ENCODE peak calls at places on chromosomes 13 and 19, in nine cellular contexts. One of them, this sample, is unnamed.

GRCh38 chr19:47848871-47849473 is 10.1 kb upstream of the TPRX2 start:
- DNase-seq in left colon: no peak
- DNase-seq in GM04504: no peak
- DNase-seq in astrocyte of the spinal cord: no peak
- DNase-seq in pancreas: no peak
- DNase-seq in T-helper 9 cell: peak
- DNase-seq in NCI-H2171 treated with DMSO at 0.1 percent for 48 hours: no peak
- DNase-seq in dermis microvascular lymphatic vessel endothelial cell: peak
- DNase-seq in T1000: no peak
- DNase-seq in this sample: no peak

GRCh38 chr13:23567792-23568480 is 2.3 kb upstream of the TNFRSF19 start:
- DNase-seq in dermis microvascular lymphatic vessel endothelial cell: no peak
- DNase-seq in astrocyte of the spinal cord: no peak
- DNase-seq in GM04504: no peak
- DNase-seq in left colon: no peak
- DNase-seq in T1000: no peak
- DNase-seq in pancreas: no peak
- DNase-seq in T-helper 9 cell: no peak
- DNase-seq in NCI-H2171 treated with DMSO at 0.1 percent for 48 hours: no peak
- DNase-seq in this sample: no peak

GRCh38 chr19:40677156-40677555 is 13.3 kb downstream of the NUMBL start:
- DNase-seq in GM04504: no peak
- DNase-seq in T1000: no peak
- DNase-seq in T-helper 9 cell: no peak
- DNase-seq in dermis microvascular lymphatic vessel endothelial cell: no peak
- DNase-seq in astrocyte of the spinal cord: no peak
- DNase-seq in pancreas: no peak
- DNase-seq in left colon: no peak
- DNase-seq in NCI-H2171 treated with DMSO at 0.1 percent for 48 hours: no peak
- DNase-seq in this sample: no peak

GRCh38 chr19:1648926-1649541 is 3.4 kb downstream of the TCF3 start:
- DNase-seq in pancreas: no peak
- DNase-seq in GM04504: no peak
- DNase-seq in T1000: no peak
- DNase-seq in left colon: no peak
- DNase-seq in T-helper 9 cell: no peak
- DNase-seq in dermis microvascular lymphatic vessel endothelial cell: no peak
- DNase-seq in NCI-H2171 treated with DMSO at 0.1 percent for 48 hours: no peak
- DNase-seq in astrocyte of the spinal cord: no peak
- DNase-seq in this sample: no peak

GRCh38 chr13:109868583-109869311 is 82.4 kb upstream of the IRS2 start:
- DNase-seq in GM04504: no peak
- DNase-seq in T1000: no peak
- DNase-seq in T-helper 9 cell: no peak
- DNase-seq in NCI-H2171 treated with DMSO at 0.1 percent for 48 hours: no peak
- DNase-seq in pancreas: no peak
- DNase-seq in dermis microvascular lymphatic vessel endothelial cell: no peak
- DNase-seq in astrocyte of the spinal cord: no peak
- DNase-seq in left colon: no peak
- DNase-seq in this sample: no peak

GRCh38 chr13:74288361-74288911 is 154.2 kb upstream of the KLF12 start:
- DNase-seq in NCI-H2171 treated with DMSO at 0.1 percent for 48 hours: peak
- DNase-seq in T-helper 9 cell: peak
- DNase-seq in GM04504: no peak
- DNase-seq in pancreas: peak
- DNase-seq in T1000: no peak
- DNase-seq in dermis microvascular lymphatic vessel endothelial cell: peak
- DNase-seq in left colon: peak
- DNase-seq in astrocyte of the spinal cord: peak
- DNase-seq in this sample: no peak

GRCh38 chr13:105972306-105972721 is 563.1 kb downstream of the EFNB2 start:
- DNase-seq in astrocyte of the spinal cord: no peak
- DNase-seq in pancreas: no peak
- DNase-seq in dermis microvascular lymphatic vessel endothelial cell: no peak
- DNase-seq in T-helper 9 cell: no peak
- DNase-seq in T1000: no peak
- DNase-seq in left colon: peak
- DNase-seq in NCI-H2171 treated with DMSO at 0.1 percent for 48 hours: no peak
- DNase-seq in GM04504: no peak
- DNase-seq in this sample: no peak

GRCh38 chr13:36163809-36164308 is 32.7 kb upstream of the DCLK1 start:
- DNase-seq in pancreas: peak
- DNase-seq in dermis microvascular lymphatic vessel endothelial cell: no peak
- DNase-seq in astrocyte of the spinal cord: peak
- DNase-seq in T1000: peak
- DNase-seq in GM04504: no peak
- DNase-seq in left colon: peak
- DNase-seq in NCI-H2171 treated with DMSO at 0.1 percent for 48 hours: peak
- DNase-seq in T-helper 9 cell: no peak
- DNase-seq in this sample: no peak

GRCh38 chr19:49142866-49143335 is 12.3 kb downstream of the HRC start:
- DNase-seq in pancreas: peak
- DNase-seq in T-helper 9 cell: no peak
- DNase-seq in T1000: peak
- DNase-seq in astrocyte of the spinal cord: peak
- DNase-seq in NCI-H2171 treated with DMSO at 0.1 percent for 48 hours: peak
- DNase-seq in GM04504: peak
- DNase-seq in left colon: peak
- DNase-seq in dermis microvascular lymphatic vessel endothelial cell: peak
- DNase-seq in this sample: peak

GRCh38 chr13:18628428-18628827 is 553.2 kb downstream of the TUBA3C start:
- DNase-seq in T1000: no peak
- DNase-seq in NCI-H2171 treated with DMSO at 0.1 percent for 48 hours: no peak
- DNase-seq in dermis microvascular lymphatic vessel endothelial cell: no peak
- DNase-seq in astrocyte of the spinal cord: no peak
- DNase-seq in pancreas: no peak
- DNase-seq in GM04504: no peak
- DNase-seq in T-helper 9 cell: no peak
- DNase-seq in left colon: no peak
- DNase-seq in this sample: no peak

GRCh38 chr19:8494158-8494557 is 8.3 kb downstream of the PRAM1 start:
- DNase-seq in T1000: no peak
- DNase-seq in GM04504: no peak
- DNase-seq in dermis microvascular lymphatic vessel endothelial cell: no peak
- DNase-seq in pancreas: no peak
- DNase-seq in left colon: no peak
- DNase-seq in NCI-H2171 treated with DMSO at 0.1 percent for 48 hours: peak
- DNase-seq in T-helper 9 cell: no peak
- DNase-seq in astrocyte of the spinal cord: no peak
- DNase-seq in this sample: no peak

GRCh38 chr13:113209336-113209879 is at the start of gene CUL4A:
- DNase-seq in astrocyte of the spinal cord: peak
- DNase-seq in T-helper 9 cell: peak
- DNase-seq in pancreas: peak
- DNase-seq in left colon: peak
- DNase-seq in T1000: peak
- DNase-seq in GM04504: peak
- DNase-seq in dermis microvascular lymphatic vessel endothelial cell: peak
- DNase-seq in NCI-H2171 treated with DMSO at 0.1 percent for 48 hours: peak
- DNase-seq in this sample: peak

GRCh38 chr13:89827552-89827951 is 1519.9 kb upstream of the MIR17HG start:
- DNase-seq in dermis microvascular lymphatic vessel endothelial cell: no peak
- DNase-seq in T1000: no peak
- DNase-seq in pancreas: no peak
- DNase-seq in GM04504: no peak
- DNase-seq in left colon: no peak
- DNase-seq in NCI-H2171 treated with DMSO at 0.1 percent for 48 hours: no peak
- DNase-seq in astrocyte of the spinal cord: no peak
- DNase-seq in T-helper 9 cell: no peak
- DNase-seq in this sample: no peak

GRCh38 chr13:99151516-99151915 is 49.1 kb upstream of the UBAC2 start:
- DNase-seq in left colon: no peak
- DNase-seq in GM04504: peak
- DNase-seq in T-helper 9 cell: no peak
- DNase-seq in astrocyte of the spinal cord: peak
- DNase-seq in pancreas: no peak
- DNase-seq in dermis microvascular lymphatic vessel endothelial cell: no peak
- DNase-seq in NCI-H2171 treated with DMSO at 0.1 percent for 48 hours: no peak
- DNase-seq in T1000: no peak
- DNase-seq in this sample: no peak

GRCh38 chr13:21240586-21240985 is 64.1 kb downstream of the MRPL57 start:
- DNase-seq in T-helper 9 cell: no peak
- DNase-seq in dermis microvascular lymphatic vessel endothelial cell: peak
- DNase-seq in pancreas: no peak
- DNase-seq in T1000: no peak
- DNase-seq in NCI-H2171 treated with DMSO at 0.1 percent for 48 hours: no peak
- DNase-seq in GM04504: peak
- DNase-seq in left colon: no peak
- DNase-seq in astrocyte of the spinal cord: peak
- DNase-seq in this sample: no peak

GRCh38 chr19:18093439-18094161 is 4.0 kb upstream of the MAST3 start:
- DNase-seq in left colon: no peak
- DNase-seq in dermis microvascular lymphatic vessel endothelial cell: no peak
- DNase-seq in T-helper 9 cell: no peak
- DNase-seq in NCI-H2171 treated with DMSO at 0.1 percent for 48 hours: peak
- DNase-seq in pancreas: no peak
- DNase-seq in astrocyte of the spinal cord: no peak
- DNase-seq in GM04504: no peak
- DNase-seq in T1000: no peak
- DNase-seq in this sample: peak

GRCh38 chr19:5907216-5907615 is 2.5 kb downstream of the VMAC start:
- DNase-seq in astrocyte of the spinal cord: no peak
- DNase-seq in left colon: no peak
- DNase-seq in T-helper 9 cell: no peak
- DNase-seq in GM04504: no peak
- DNase-seq in dermis microvascular lymphatic vessel endothelial cell: peak
- DNase-seq in NCI-H2171 treated with DMSO at 0.1 percent for 48 hours: no peak
- DNase-seq in T1000: no peak
- DNase-seq in pancreas: no peak
- DNase-seq in this sample: no peak

GRCh38 chr19:29806098-29806866 is 5.5 kb upstream of the CCNE1 start:
- DNase-seq in pancreas: no peak
- DNase-seq in dermis microvascular lymphatic vessel endothelial cell: no peak
- DNase-seq in T-helper 9 cell: no peak
- DNase-seq in astrocyte of the spinal cord: no peak
- DNase-seq in T1000: no peak
- DNase-seq in left colon: no peak
- DNase-seq in NCI-H2171 treated with DMSO at 0.1 percent for 48 hours: no peak
- DNase-seq in GM04504: no peak
- DNase-seq in this sample: peak

GRCh38 chr13:98478134-98479129 is 98.5 kb downstream of the STK24 start:
- DNase-seq in T1000: no peak
- DNase-seq in astrocyte of the spinal cord: peak
- DNase-seq in T-helper 9 cell: no peak
- DNase-seq in pancreas: no peak
- DNase-seq in dermis microvascular lymphatic vessel endothelial cell: no peak
- DNase-seq in NCI-H2171 treated with DMSO at 0.1 percent for 48 hours: no peak
- DNase-seq in GM04504: no peak
- DNase-seq in left colon: no peak
- DNase-seq in this sample: no peak

GRCh38 chr19:38682872-38683392 is 35.5 kb downstream of the ACTN4 start:
- DNase-seq in astrocyte of the spinal cord: no peak
- DNase-seq in left colon: no peak
- DNase-seq in T1000: no peak
- DNase-seq in T-helper 9 cell: no peak
- DNase-seq in pancreas: no peak
- DNase-seq in dermis microvascular lymphatic vessel endothelial cell: no peak
- DNase-seq in NCI-H2171 treated with DMSO at 0.1 percent for 48 hours: no peak
- DNase-seq in GM04504: no peak
- DNase-seq in this sample: no peak

GRCh38 chr19:33697766-33698165 is 76.0 kb downstream of the CHST8 start:
- DNase-seq in dermis microvascular lymphatic vessel endothelial cell: no peak
- DNase-seq in left colon: no peak
- DNase-seq in GM04504: no peak
- DNase-seq in T-helper 9 cell: no peak
- DNase-seq in pancreas: no peak
- DNase-seq in astrocyte of the spinal cord: no peak
- DNase-seq in NCI-H2171 treated with DMSO at 0.1 percent for 48 hours: no peak
- DNase-seq in T1000: no peak
- DNase-seq in this sample: no peak

GRCh38 chr19:1469200-1469935 is 9.6 kb downstream of the C19orf25 start:
- DNase-seq in dermis microvascular lymphatic vessel endothelial cell: no peak
- DNase-seq in NCI-H2171 treated with DMSO at 0.1 percent for 48 hours: peak
- DNase-seq in T-helper 9 cell: no peak
- DNase-seq in left colon: no peak
- DNase-seq in pancreas: peak
- DNase-seq in GM04504: no peak
- DNase-seq in astrocyte of the spinal cord: no peak
- DNase-seq in T1000: no peak
- DNase-seq in this sample: no peak

GRCh38 chr19:51131780-51132680 is 7.3 kb downstream of the SIGLEC9 start:
- DNase-seq in pancreas: no peak
- DNase-seq in left colon: no peak
- DNase-seq in dermis microvascular lymphatic vessel endothelial cell: peak
- DNase-seq in GM04504: peak
- DNase-seq in T1000: no peak
- DNase-seq in T-helper 9 cell: no peak
- DNase-seq in NCI-H2171 treated with DMSO at 0.1 percent for 48 hours: peak
- DNase-seq in astrocyte of the spinal cord: peak
- DNase-seq in this sample: peak

GRCh38 chr13:111328111-111328802 is 7.8 kb downstream of the TEX29 start:
- DNase-seq in NCI-H2171 treated with DMSO at 0.1 percent for 48 hours: no peak
- DNase-seq in dermis microvascular lymphatic vessel endothelial cell: no peak
- DNase-seq in GM04504: no peak
- DNase-seq in astrocyte of the spinal cord: no peak
- DNase-seq in T-helper 9 cell: no peak
- DNase-seq in pancreas: no peak
- DNase-seq in T1000: no peak
- DNase-seq in left colon: no peak
- DNase-seq in this sample: no peak

GRCh38 chr13:30638301-30638700 is 20.6 kb downstream of the USPL1 start:
- DNase-seq in T-helper 9 cell: no peak
- DNase-seq in left colon: no peak
- DNase-seq in astrocyte of the spinal cord: no peak
- DNase-seq in T1000: no peak
- DNase-seq in dermis microvascular lymphatic vessel endothelial cell: no peak
- DNase-seq in pancreas: no peak
- DNase-seq in GM04504: no peak
- DNase-seq in NCI-H2171 treated with DMSO at 0.1 percent for 48 hours: no peak
- DNase-seq in this sample: no peak

This sample was measured in Caco-2.